ENCODE peak calls at places on chromosome 16, in six cellular contexts. H is T-cell, I is left cardiac atrium, T is Peyer's patch, C is RPMI7951, U is HTR-8/SVneo. Z is an unnamed sample.

GRCh38 chr16:82963653-82964052 is 336.9 kb downstream of the CDH13 start:
- DNase-seq in H (no peak), I (no peak), T (no peak), C (no peak), U (no peak), Z (no peak)

GRCh38 chr16:13453938-13454553 is 465.9 kb upstream of the ERCC4 start:
- DNase-seq in H (no peak), I (no peak), T (no peak), C (peak; percentile 19), U (peak; percentile 9), Z (peak; percentile 74)

GRCh38 chr16:82181456-82182185 is 11.6 kb upstream of the MPHOSPH6 start:
- DNase-seq in H (no peak), I (no peak), T (no peak), C (peak; percentile 39), U (no peak), Z (no peak)

GRCh38 chr16:4362476-4363250 is 9.0 kb upstream of the VASN start:
- DNase-seq in H (no peak), I (no peak), T (no peak), C (no peak), U (no peak), Z (no peak)

GRCh38 chr16:85935957-85936760 is 37.2 kb downstream of the IRF8 start:
- DNase-seq in H (peak; percentile 60), I (no peak), T (peak; percentile 90), C (no peak), U (no peak), Z (no peak)

GRCh38 chr16:787261-787966 is 767 bp downstream of the RPUSD1 start:
- DNase-seq in H (no peak), I (no peak), T (peak; percentile 56), C (no peak), U (no peak), Z (no peak)

GRCh38 chr16:81446318-81447275 is 2.0 kb downstream of the CMIP start:
- DNase-seq in H (no peak), I (peak; percentile 47), T (peak; percentile 75), C (no peak), U (no peak), Z (no peak)

GRCh38 chr16:85192736-85193493 is 80.6 kb upstream of the CIBAR2 start:
- DNase-seq in H (no peak), I (no peak), T (no peak), C (no peak), U (no peak), Z (no peak)

GRCh38 chr16:78775161-78775561 is 675.7 kb downstream of the WWOX start:
- DNase-seq in H (no peak), I (no peak), T (no peak), C (no peak), U (no peak), Z (no peak)

GRCh38 chr16:78684655-78685400 is 585.4 kb downstream of the WWOX start:
- DNase-seq in H (no peak), I (peak; percentile 61), T (no peak), C (peak; percentile 27), U (no peak), Z (peak; percentile 79)

GRCh38 chr16:89174877-89175276 is 3.3 kb downstream of the CDH15 start:
- DNase-seq in H (no peak), I (no peak), T (no peak), C (peak; percentile 89), U (no peak), Z (peak; percentile 98)

GRCh38 chr16:1781758-1782407 is 488 bp downstream of the SPSB3 start:
- DNase-seq in H (peak; percentile 40), I (peak; percentile 38), T (no peak), C (peak; percentile 19), U (no peak), Z (peak; percentile 18)

GRCh38 chr16:70805787-70806186 is 4.8 kb upstream of the VAC14 start:
- DNase-seq in H (no peak), I (no peak), T (no peak), C (peak; percentile 73), U (peak; percentile 48), Z (peak; percentile 18)

GRCh38 chr16:361341-361871 is 8.9 kb upstream of the AXIN1 start:
- DNase-seq in H (no peak), I (no peak), T (no peak), C (no peak), U (no peak), Z (no peak)

GRCh38 chr16:24540575-24541240 is 1.3 kb downstream of the RBBP6 start:
- DNase-seq in H (no peak), I (no peak), T (no peak), C (no peak), U (no peak), Z (peak; percentile 28)

GRCh38 chr16:14335297-14335696 is 264.2 kb downstream of the MRTFB start:
- DNase-seq in H (no peak), I (no peak), T (no peak), C (no peak), U (no peak), Z (peak; percentile 74)

GRCh38 chr16:84917492-84917891 is 93.8 kb downstream of the ZDHHC7 start:
- DNase-seq in H (no peak), I (no peak), T (no peak), C (no peak), U (no peak), Z (no peak)

GRCh38 chr16:28623172-28623711 is 13.4 kb upstream of the SULT1A1 start:
- DNase-seq in H (peak; percentile 55), I (peak; percentile 48), T (peak; percentile 85), C (no peak), U (no peak), Z (no peak)

GRCh38 chr16:72818286-72818845 is 229.6 kb downstream of the ZFHX3 start:
- DNase-seq in H (no peak), I (no peak), T (no peak), C (no peak), U (no peak), Z (no peak)

GRCh38 chr16:74944466-74944865 is 40.5 kb downstream of the WDR59 start:
- DNase-seq in H (no peak), I (no peak), T (no peak), C (no peak), U (no peak), Z (no peak)

GRCh38 chr16:324451-325334 is 27.8 kb downstream of the AXIN1 start:
- DNase-seq in H (peak; percentile 77), I (no peak), T (peak; percentile 71), C (no peak), U (no peak), Z (no peak)

GRCh38 chr16:50592996-50593395 is 44.8 kb downstream of the NKD1 start:
- DNase-seq in H (no peak), I (peak; percentile 11), T (no peak), C (no peak), U (no peak), Z (no peak)

GRCh38 chr16:75248536-75249380 is 2.7 kb downstream of the BCAR1 start:
- DNase-seq in H (no peak), I (peak; percentile 23), T (no peak), C (no peak), U (no peak), Z (no peak)

GRCh38 chr16:6133009-6133408 is 1035.4 kb upstream of the EEF2KMT start:
- DNase-seq in H (no peak), I (no peak), T (no peak), C (no peak), U (no peak), Z (no peak)